ENCODE peak calls at places on chromosomes 1 and 21, in ten cellular contexts. D is astrocyte of the hippocampus, C is putamen, S is DMS 273 treated with DMSO at 0.1 percent for 48 hours, J is pulmonary artery endothelial cell, X is NCI-H345, V is anterior cingulate cortex, N is iris pigment epithelial cell, E is hippocampal formation, F is astrocyte. O is an unnamed sample.

GRCh38 chr21:44949161-44950015 is 9.6 kb downstream of the SLX9 start:
- DNase-seq in D (peak; percentile 86), C (no peak), S (no peak), J (peak; percentile 17), X (peak; percentile 57), V (no peak), N (peak; percentile 67), E (no peak), F (peak; percentile 26), O (peak; percentile 87)

GRCh38 chr1:242033331-242033956 is 34.5 kb upstream of the MAP1LC3C start:
- DNase-seq in D (no peak), C (no peak), S (no peak), J (no peak), X (no peak), V (no peak), N (no peak), E (no peak), F (no peak), O (no peak)

GRCh38 chr1:30695481-30695880 is 27.9 kb downstream of the MATN1 start:
- DNase-seq in D (no peak), C (no peak), S (no peak), J (no peak), X (no peak), V (no peak), N (no peak), E (no peak), F (no peak), O (no peak)

GRCh38 chr1:72547412-72547811 is 265.1 kb upstream of the NEGR1 start:
- DNase-seq in D (no peak), C (no peak), S (no peak), J (no peak), X (peak; percentile 43), V (no peak), N (no peak), E (no peak), F (no peak), O (no peak)

GRCh38 chr21:35206141-35207125 is 157.3 kb upstream of the RUNX1 start:
- DNase-seq in D (no peak), C (no peak), S (no peak), J (no peak), X (no peak), V (peak; percentile 7), N (no peak), E (no peak), F (no peak), O (no peak)

GRCh38 chr1:43267818-43268425 is 1.9 kb upstream of the TMEM125 start:
- DNase-seq in D (no peak), C (no peak), S (no peak), J (no peak), X (no peak), V (no peak), N (no peak), E (no peak), F (no peak), O (no peak)

GRCh38 chr1:44664730-44665370 is 9.4 kb downstream of the TMEM53 start:
- DNase-seq in D (no peak), C (no peak), S (no peak), J (no peak), X (no peak), V (no peak), N (no peak), E (no peak), F (no peak), O (no peak)

GRCh38 chr1:79848316-79848715 is 841.8 kb upstream of the ADGRL4 start:
- DNase-seq in D (no peak), C (no peak), S (no peak), J (no peak), X (no peak), V (no peak), N (no peak), E (no peak), F (no peak), O (peak; percentile 15)

GRCh38 chr1:214289574-214290272 is 8.8 kb downstream of the SMYD2 start:
- DNase-seq in D (no peak), C (no peak), S (no peak), J (no peak), X (no peak), V (no peak), N (no peak), E (no peak), F (no peak), O (no peak)

GRCh38 chr1:10387611-10388386 is 11.1 kb upstream of the PGD start:
- DNase-seq in D (peak; percentile 61), C (peak; percentile 27), S (peak; percentile 27), J (peak; percentile 36), X (no peak), V (no peak), N (peak; percentile 94), E (peak; percentile 40), F (peak; percentile 63), O (peak; percentile 13)

GRCh38 chr1:45230537-45230936 is 24.1 kb upstream of the ZSWIM5 start:
- DNase-seq in D (no peak), C (no peak), S (no peak), J (no peak), X (no peak), V (no peak), N (no peak), E (no peak), F (no peak), O (no peak)